ENCODE peak calls at places on chromosomes 7 and 10, in nine cellular contexts. Z, M, B, T, Y, S, V, A and J are unnamed samples.

GRCh38 chr7:130063036-130063435 is 7.3 kb upstream of the KLHDC10 start:
- DNase-seq in Z (peak), Y (no peak), T (peak), S (peak), V (peak), M (no peak), A (peak), B (no peak), J (peak)

GRCh38 chr7:95180-95862 is 97.0 kb upstream of the FAM20C start:
- DNase-seq in V (peak), Z (peak), Y (peak), A (peak), M (no peak), T (no peak), S (no peak), B (peak), J (no peak)

GRCh38 chr10:70255329-70256299 is 22.4 kb upstream of the PPA1 start:
- DNase-seq in V (peak), A (peak), T (no peak), M (no peak), Z (peak), Y (no peak), B (peak), S (no peak), J (peak)

GRCh38 chr7:19026888-19027287 is 90.5 kb downstream of the TWIST1 start:
- DNase-seq in Y (no peak), M (no peak), A (peak), V (peak), Z (peak), T (no peak), B (peak), S (no peak), J (peak)

GRCh38 chr10:63206997-63207952 is 74.1 kb downstream of the NRBF2 start:
- DNase-seq in T (peak), B (peak), V (peak), S (no peak), M (peak), Y (peak), Z (peak), A (peak), J (peak)

GRCh38 chr7:124738639-124739038 is 27.0 kb downstream of the GPR37 start:
- DNase-seq in V (no peak), A (no peak), Z (no peak), Y (no peak), M (no peak), B (no peak), T (no peak), S (no peak), J (no peak)

GRCh38 chr7:4006687-4007086 is 675.4 kb upstream of the FOXK1 start:
- DNase-seq in B (peak), Y (no peak), Z (no peak), A (no peak), S (no peak), M (no peak), V (no peak), T (no peak), J (no peak)

GRCh38 chr7:92253251-92253650 is 7.5 kb downstream of the ANKIB1 start:
- DNase-seq in M (no peak), A (no peak), V (no peak), B (no peak), Y (no peak), T (no peak), Z (no peak), S (no peak), J (no peak)

GRCh38 chr10:98029149-98030092 is 1.0 kb downstream of the CRTAC1 start:
- DNase-seq in A (no peak), M (no peak), S (no peak), T (no peak), Y (no peak), V (no peak), Z (no peak), B (no peak), J (no peak)

GRCh38 chr7:155694846-155695245 is 50.4 kb downstream of the RBM33 start:
- DNase-seq in B (peak), V (peak), T (no peak), Z (peak), S (no peak), M (no peak), Y (no peak), A (peak), J (no peak)

GRCh38 chr7:73536479-73536878 is 14.4 kb upstream of the BAZ1B start:
- DNase-seq in T (no peak), A (no peak), B (no peak), V (no peak), Y (no peak), Z (no peak), S (no peak), M (no peak), J (no peak)

GRCh38 chr7:115271332-115272235 is 349.7 kb downstream of the MDFIC start:
- DNase-seq in Y (peak), V (peak), A (peak), Z (peak), T (no peak), B (peak), M (no peak), S (no peak), J (no peak)

GRCh38 chr10:6516277-6516676 is 63.8 kb downstream of the PRKCQ start:
- DNase-seq in S (no peak), T (no peak), Y (no peak), M (no peak), A (no peak), Z (no peak), B (no peak), V (no peak), J (no peak)

GRCh38 chr10:28922127-28922526 is 244.8 kb downstream of the BAMBI start:
- DNase-seq in V (no peak), Z (peak), M (no peak), Y (no peak), S (peak), T (no peak), A (no peak), B (peak), J (no peak)

GRCh38 chr7:25179771-25180591 is 48.3 kb downstream of the NPVF start:
- DNase-seq in S (peak), B (peak), Z (peak), V (peak), M (peak), T (peak), A (peak), Y (peak), J (peak)

GRCh38 chr10:84291389-84291788 is 37.0 kb upstream of the CCSER2 start:
- DNase-seq in V (peak), T (no peak), B (peak), A (peak), M (no peak), Y (no peak), S (no peak), Z (peak), J (peak)

GRCh38 chr10:71719464-71720303 is at the start of gene C10orf105:
- DNase-seq in T (no peak), V (no peak), B (no peak), Y (no peak), M (no peak), Z (no peak), S (no peak), A (no peak), J (no peak)

GRCh38 chr7:12089951-12090756 is 120.9 kb upstream of the TMEM106B start:
- DNase-seq in A (peak), M (no peak), Y (no peak), T (no peak), V (peak), B (no peak), Z (no peak), S (no peak), J (no peak)

GRCh38 chr7:100167912-100168323 is 499 bp downstream of the GAL3ST4 start:
- DNase-seq in Z (no peak), M (no peak), Y (no peak), A (peak), S (no peak), B (no peak), V (no peak), T (no peak), J (no peak)

GRCh38 chr10:4838743-4839142 is 12.7 kb downstream of the AKR1E2 start:
- DNase-seq in S (no peak), Z (no peak), T (no peak), B (no peak), V (no peak), M (no peak), Y (no peak), A (no peak), J (no peak)

GRCh38 chr7:36286241-36286640 is 103.4 kb upstream of the ANLN start:
- DNase-seq in S (no peak), M (no peak), Y (no peak), A (no peak), Z (no peak), B (no peak), V (no peak), T (no peak), J (no peak)

GRCh38 chr10:76998451-76998850 is 639.2 kb downstream of the KCNMA1 start:
- DNase-seq in Y (no peak), A (no peak), T (no peak), Z (no peak), V (no peak), M (no peak), B (peak), S (no peak), J (no peak)

GRCh38 chr7:2360791-2361190 is 6.2 kb downstream of the EIF3B start:
- DNase-seq in A (peak), B (peak), Y (no peak), S (no peak), Z (peak), M (no peak), V (peak), T (no peak), J (peak)

GRCh38 chr10:119087271-119087897 is 6.8 kb upstream of the EIF3A start:
- DNase-seq in Y (no peak), S (no peak), V (no peak), B (no peak), Z (no peak), A (no peak), M (no peak), T (no peak), J (no peak)

GRCh38 chr10:62818426-62819011 is 2.4 kb upstream of the EGR2 start:
- DNase-seq in Z (no peak), V (peak), Y (no peak), S (peak), A (peak), T (peak), B (peak), M (no peak), J (peak)

GRCh38 chr7:2109251-2109935 is 123.4 kb downstream of the MAD1L1 start:
- DNase-seq in Z (no peak), M (no peak), V (no peak), A (no peak), T (no peak), B (no peak), Y (no peak), S (no peak), J (no peak)

GRCh38 chr10:132484922-132485321 is 52.7 kb upstream of the INPP5A start:
- DNase-seq in V (no peak), M (no peak), Y (no peak), A (no peak), T (no peak), S (no peak), Z (no peak), B (no peak), J (no peak)

GRCh38 chr7:148941598-148942280 is 57.6 kb upstream of the EZH2 start:
- DNase-seq in T (no peak), M (peak), Z (peak), A (peak), Y (peak), S (peak), B (peak), V (peak), J (peak)
- H3K4me3 ChIP-seq in T (peak), M (peak), Z (peak), A (peak), Y (peak), S (peak), B (peak), V (peak), J (peak)

GRCh38 chr10:102226542-102226870 is 407 bp downstream of the ELOVL3 start:
- DNase-seq in Y (no peak), T (no peak), S (no peak), Z (no peak), A (no peak), M (no peak), B (no peak), V (no peak), J (no peak)

GRCh38 chr10:102229810-102230263 is 3.7 kb downstream of the ELOVL3 start:
- DNase-seq in V (peak), Y (no peak), M (peak), S (peak), A (peak), T (peak), Z (peak), B (peak), J (peak)

GRCh38 chr10:102227050-102227449 is 951 bp downstream of the ELOVL3 start:
- DNase-seq in V (peak), T (no peak), S (no peak), A (peak), Z (peak), B (no peak), Y (no peak), M (no peak), J (peak)

GRCh38 chr10:102222798-102223197 is 3.3 kb upstream of the ELOVL3 start:
- DNase-seq in M (no peak), B (no peak), Z (no peak), A (no peak), S (no peak), V (no peak), Y (no peak), T (no peak), J (no peak)

DNA sequence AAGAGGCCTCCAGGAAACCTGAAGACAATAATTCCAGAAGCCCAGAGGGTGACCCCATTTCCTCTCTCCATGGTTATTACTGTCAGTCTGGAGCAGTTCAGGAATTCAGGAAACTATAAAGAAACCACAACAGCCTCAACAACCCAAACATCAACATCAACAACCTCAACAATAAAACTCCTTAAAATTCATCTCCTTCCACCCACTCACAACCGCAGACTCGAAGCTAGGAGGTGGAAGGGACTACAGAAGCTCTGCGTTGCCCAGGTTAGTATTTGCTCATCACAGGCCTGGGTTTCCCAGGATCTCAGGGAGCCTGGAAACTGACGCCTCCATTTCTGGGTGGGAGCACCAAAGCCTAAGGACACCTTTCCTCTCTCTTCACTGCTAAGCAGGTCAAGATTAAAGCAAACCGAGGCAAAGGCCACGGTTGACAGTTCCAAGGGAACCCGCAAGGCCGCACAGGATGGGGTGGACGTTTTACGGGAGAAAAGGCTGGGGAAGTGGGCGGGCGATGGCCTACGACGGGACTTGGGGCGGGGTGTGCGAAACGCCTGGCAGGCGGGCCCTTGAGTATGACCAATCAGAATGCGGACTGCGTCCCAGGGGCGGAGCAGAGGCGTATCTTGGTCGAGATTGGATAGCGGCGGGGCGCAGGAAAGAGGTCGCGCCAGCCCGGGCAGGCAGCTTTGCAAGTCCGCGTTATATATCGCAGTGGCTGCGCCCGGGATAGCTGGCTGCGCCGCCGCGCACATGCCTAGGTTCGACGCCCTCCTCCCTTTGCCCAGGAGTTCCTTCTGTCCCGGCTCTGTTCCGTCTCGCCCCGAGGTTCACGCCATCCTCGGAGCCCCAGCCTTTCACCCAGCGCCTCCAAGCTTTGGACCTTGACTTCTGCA is at the start of gene ELOVL3:
- DNase-seq in M (peak), A (peak), T (peak), B (peak), Z (peak), Y (peak), V (peak), S (peak), J (peak)
- TF ChIP-seq CTCF in M (no peak), A (no peak), T (no peak), B (no peak), Z (no peak), Y (no peak), V (no peak), S (no peak), J (no peak)

DNA sequence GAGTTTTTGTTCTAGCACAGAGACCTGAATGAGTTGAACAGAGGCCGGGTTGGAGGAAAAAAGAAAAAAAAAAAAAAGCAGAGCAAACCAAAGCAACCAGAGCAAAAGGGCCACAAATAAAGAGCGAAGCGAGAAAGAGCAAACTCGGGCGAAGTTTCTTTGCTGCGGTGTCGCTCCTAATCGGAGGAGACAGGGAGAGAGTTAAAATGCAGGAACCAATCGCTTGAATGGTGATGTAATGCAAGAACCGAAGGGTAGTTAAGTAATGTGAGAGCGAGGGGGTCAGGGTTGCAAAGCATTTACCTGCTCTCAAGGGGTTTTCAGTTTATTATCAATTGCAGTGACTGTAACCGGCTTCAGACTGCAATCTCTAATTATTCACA is 271.7 kb downstream of the TRIL start:
- DNase-seq in V (peak), B (peak), S (peak), A (peak), Z (peak), M (peak), T (no peak), Y (peak), J (peak)
- H3K4me3 ChIP-seq in V (peak), B (peak), S (peak), A (peak), Z (peak), M (peak), T (no peak), Y (peak), J (peak)

DNA sequence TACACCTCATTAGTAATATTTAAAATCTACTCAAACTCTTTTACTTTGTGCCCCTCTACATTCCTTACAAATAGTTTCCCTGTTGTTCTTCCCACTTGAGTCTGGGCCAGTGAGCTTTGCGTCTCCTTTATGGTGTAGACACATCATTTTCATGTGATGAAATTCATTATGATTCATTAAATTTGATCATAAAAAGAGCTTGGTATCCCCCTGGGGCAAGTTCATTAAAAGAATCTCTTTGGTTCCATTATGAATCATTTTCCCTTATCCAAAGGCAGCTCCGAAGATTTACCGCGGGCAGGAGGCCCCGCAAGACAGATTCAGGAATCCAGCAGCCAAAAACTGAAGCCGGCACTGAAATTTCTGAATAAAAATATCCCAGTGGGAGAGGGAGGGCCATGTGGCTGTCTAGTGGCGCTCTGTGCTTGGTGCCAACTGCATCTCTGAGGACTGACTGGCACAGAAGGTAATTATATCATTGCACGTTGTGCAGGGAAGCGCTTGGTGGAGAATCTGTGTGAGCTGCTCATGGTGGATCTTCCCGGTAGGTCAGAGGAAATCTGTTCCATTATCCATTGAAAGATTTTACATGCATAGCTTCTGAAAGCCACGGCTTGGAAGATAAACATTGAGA is 151.4 kb upstream of the PITRM1 start:
- DNase-seq in V (peak), A (peak), S (no peak), Z (peak), M (no peak), B (peak), T (no peak), Y (no peak), J (peak)
- TF ChIP-seq CTCF in V (no peak), A (no peak), S (no peak), Z (no peak), M (no peak), B (no peak), T (no peak), Y (no peak), J (no peak)

GRCh38 chr7:96997512-96998032 is 7.8 kb upstream of the DLX6 start:
- DNase-seq in A (no peak), Y (no peak), S (no peak), T (no peak), B (no peak), Z (no peak), M (no peak), V (no peak), J (no peak)

GRCh38 chr7:96998333-96998732 is 7.0 kb upstream of the DLX6 start:
- DNase-seq in S (no peak), B (no peak), V (no peak), M (no peak), A (no peak), Y (no peak), T (no peak), Z (no peak), J (no peak)

GRCh38 chr7:96996937-96997511 is 8.3 kb upstream of the DLX6 start:
- DNase-seq in V (no peak), S (no peak), Y (no peak), Z (no peak), B (no peak), M (no peak), T (no peak), A (no peak), J (no peak)

GRCh38 chr7:96995406-96996110 is 9.8 kb upstream of the DLX6 start:
- DNase-seq in T (no peak), V (no peak), Y (no peak), B (no peak), S (no peak), Z (no peak), M (no peak), A (no peak), J (no peak)

DNA sequence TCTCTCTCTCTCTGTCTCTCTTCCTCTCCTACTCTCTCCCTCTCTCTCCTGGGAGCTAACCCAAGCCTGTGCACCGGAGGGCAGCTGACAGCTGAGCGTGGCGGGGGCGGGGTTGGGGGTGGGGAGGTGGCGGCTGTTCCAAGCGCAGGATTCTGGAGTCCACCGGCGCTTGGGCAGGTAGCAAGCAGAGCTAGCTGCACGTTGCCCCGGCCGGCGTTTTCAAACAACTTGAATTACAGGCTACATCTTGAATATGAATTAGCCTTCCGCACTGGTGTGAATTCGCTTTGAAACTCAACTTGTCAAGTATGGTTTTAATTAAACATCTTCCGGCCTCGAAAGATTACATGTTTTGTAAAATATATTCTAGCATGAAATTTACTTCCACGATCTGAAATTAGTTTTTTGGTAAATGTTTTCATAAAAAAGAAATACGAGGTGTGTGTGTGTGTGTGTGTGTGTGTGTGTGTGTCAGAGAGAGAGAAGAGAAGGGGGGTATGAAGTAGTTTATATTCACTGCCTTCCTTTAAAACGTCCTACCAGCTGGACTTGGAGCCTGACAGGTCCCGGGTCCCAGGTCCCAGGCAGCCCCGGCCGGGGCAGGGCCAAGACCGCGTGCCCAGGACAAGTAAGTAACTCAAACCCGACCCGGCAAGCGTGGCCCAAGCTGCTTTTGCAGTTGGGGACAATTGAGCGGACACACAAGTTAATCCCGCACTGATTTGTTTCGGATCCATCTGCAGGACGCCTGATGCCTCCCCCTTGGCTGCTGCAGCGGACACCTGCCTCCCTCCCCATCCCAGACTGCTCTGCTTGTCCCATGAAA is 9.0 kb upstream of the DLX6 start:
- DNase-seq in A (no peak), B (no peak), Y (no peak), S (no peak), Z (no peak), M (no peak), T (no peak), V (no peak), J (no peak)
- H3K4me3 ChIP-seq in A (no peak), B (no peak), Y (no peak), S (no peak), Z (no peak), M (no peak), T (no peak), V (no peak), J (no peak)